ENCODE peak calls at places on chromosome 9, in five cellular contexts. O is HuH-7, H is mesenteric fat pad, V is foreskin fibroblast, Q is AML-193. F is an unnamed sample.

GRCh38 chr9:111970827-111971226 is 74.2 kb downstream of the UGCG start:
- DNase-seq in Q (no peak), H (no peak), V (no peak), O (no peak), F (no peak)

GRCh38 chr9:7542648-7543165 is 256.9 kb downstream of the DMAC1 start:
- DNase-seq in O (no peak), H (no peak), Q (no peak), V (no peak), F (no peak)

GRCh38 chr9:93154293-93154903 is 20.3 kb upstream of the NINJ1 start:
- DNase-seq in H (no peak), O (peak), V (no peak), Q (peak), F (no peak)

GRCh38 chr9:107755267-107755666 is 265.7 kb upstream of the KLF4 start:
- DNase-seq in H (no peak), Q (no peak), O (no peak), V (peak), F (no peak)

GRCh38 chr9:134782921-134783698 is 97.5 kb upstream of the FCN2 start:
- DNase-seq in H (no peak), O (no peak), Q (no peak), V (no peak), F (no peak)

GRCh38 chr9:134388289-134388808 is 62.1 kb downstream of the RXRA start:
- DNase-seq in V (no peak), O (no peak), H (no peak), Q (no peak), F (no peak)

GRCh38 chr9:123327697-123328100 is 28.3 kb upstream of the CRB2 start:
- DNase-seq in V (no peak), H (no peak), Q (no peak), O (no peak), F (no peak)

GRCh38 chr9:135993840-135994776 is 32.9 kb upstream of the UBAC1 start:
- DNase-seq in V (no peak), Q (no peak), O (no peak), H (no peak), F (no peak)

GRCh38 chr9:131185924-131186323 is 60.5 kb downstream of the NUP214 start:
- DNase-seq in H (no peak), V (no peak), O (no peak), Q (no peak), F (no peak)

GRCh38 chr9:89768650-89769071 is 163.8 kb downstream of the GADD45G start:
- DNase-seq in V (no peak), O (no peak), Q (no peak), H (no peak), F (no peak)

GRCh38 chr9:94985649-94986048 is 259.1 kb downstream of the AOPEP start:
- DNase-seq in O (no peak), V (no peak), Q (no peak), H (no peak), F (no peak)

GRCh38 chr9:118992813-118993747 is 376.2 kb downstream of the BRINP1 start:
- DNase-seq in Q (no peak), H (no peak), V (no peak), O (no peak), F (no peak)

GRCh38 chr9:104907278-104907951 is 20.5 kb downstream of the ABCA1 start:
- DNase-seq in V (peak), H (no peak), O (no peak), Q (no peak), F (no peak)

GRCh38 chr9:70418822-70419545 is 4.5 kb upstream of the KLF9 start:
- DNase-seq in H (peak), Q (peak), V (peak), O (peak), F (peak)

GRCh38 chr9:79799691-79800345 is 228.1 kb downstream of the TLE4 start:
- DNase-seq in O (no peak), Q (no peak), H (no peak), V (no peak), F (no peak)

GRCh38 chr9:81108391-81108790 is 581.0 kb downstream of the TLE1 start:
- DNase-seq in H (no peak), Q (no peak), V (no peak), O (no peak), F (no peak)

GRCh38 chr9:89553451-89554020 is 51.3 kb upstream of the GADD45G start:
- DNase-seq in H (peak), O (no peak), V (no peak), Q (no peak), F (no peak)

GRCh38 chr9:106921341-106921899 is 58.5 kb downstream of the ZNF462 start:
- DNase-seq in H (no peak), Q (no peak), O (peak), V (no peak), F (no peak)

GRCh38 chr9:106859957-106860715 is 2.8 kb upstream of the ZNF462 start:
- DNase-seq in Q (no peak), V (no peak), H (no peak), O (no peak), F (no peak)

GRCh38 chr9:706073-706472 is 135.4 kb upstream of the DMRT1 start:
- DNase-seq in H (no peak), V (no peak), Q (no peak), O (peak), F (no peak)

GRCh38 chr9:111414406-111414805 is 69.8 kb downstream of the ECPAS start:
- DNase-seq in V (no peak), Q (no peak), H (no peak), O (no peak), F (no peak)

GRCh38 chr9:127370147-127370579 is 26.8 kb upstream of the SLC2A8 start:
- DNase-seq in Q (no peak), V (no peak), O (no peak), H (no peak), F (no peak)

GRCh38 chr9:122379340-122379739 is 8.5 kb downstream of the PTGS1 start:
- DNase-seq in H (no peak), O (no peak), V (no peak), Q (no peak), F (no peak)

GRCh38 chr9:94817291-94818195 is 91.0 kb downstream of the AOPEP start:
- DNase-seq in V (no peak), Q (no peak), O (no peak), H (no peak), F (no peak)

GRCh38 chr9:70127540-70128416 is 84.1 kb downstream of the MAMDC2 start:
- DNase-seq in H (no peak), O (no peak), V (no peak), Q (no peak), F (no peak)

GRCh38 chr9:70613024-70613768 is 198.7 kb upstream of the KLF9 start:
- DNase-seq in V (no peak), Q (no peak), O (no peak), H (no peak), F (no peak)

GRCh38 chr9:136312436-136312835 is 8.5 kb upstream of the CCDC187 start:
- DNase-seq in Q (peak), O (peak), V (peak), H (no peak), F (no peak)

GRCh38 chr9:35002623-35003022 is 13.1 kb downstream of the DNAJB5 start:
- DNase-seq in V (no peak), Q (no peak), H (peak), O (no peak), F (no peak)

GRCh38 chr9:123401879-123402513 is 46.0 kb downstream of the CRB2 start:
- DNase-seq in V (peak), H (no peak), O (peak), Q (peak), F (no peak)

GRCh38 chr9:69785757-69786156 is 25.9 kb upstream of the PTAR1 start:
- DNase-seq in V (peak), Q (no peak), O (peak), H (no peak), F (no peak)

GRCh38 chr9:33921967-33922895 is 105.3 kb downstream of the UBE2R2 start:
- DNase-seq in H (peak), O (peak), V (peak), Q (peak), F (no peak)

GRCh38 chr9:128275198-128276007 is at the start of gene GOLGA2:
- DNase-seq in H (no peak), O (peak), Q (no peak), V (peak), F (peak)

GRCh38 chr9:4762889-4763521 is 22.0 kb upstream of the AK3 start:
- DNase-seq in O (no peak), V (no peak), H (no peak), Q (peak), F (no peak)

GRCh38 chr9:77433675-77434445 is 214.3 kb downstream of the GNA14 start:
- DNase-seq in H (no peak), Q (peak), V (peak), O (peak), F (no peak)

GRCh38 chr9:15512889-15513288 is 2.1 kb upstream of the PSIP1 start:
- DNase-seq in V (no peak), Q (no peak), O (no peak), H (no peak), F (no peak)

GRCh38 chr9:91949293-91949945 is 609 bp downstream of the ROR2 start:
- DNase-seq in Q (no peak), H (no peak), V (no peak), O (no peak), F (no peak)